ENCODE peak calls at places on chromosomes 5 and 9, in nine cellular contexts. One of them, this sample, is unnamed.

GRCh38 chr5:43007246-43007910 is 32.7 kb downstream of the ANXA2R start:
- DNase-seq in SJSA1: peak; percentile 92
- DNase-seq in mesendoderm: peak; percentile 94
- DNase-seq in ovary: peak; percentile 84
- DNase-seq in body of pancreas: peak; percentile 64
- DNase-seq in PC-9: peak; percentile 85
- DNase-seq in aorta: peak; percentile 91
- DNase-seq in uterus: peak; percentile 78
- DNase-seq in stomach: peak; percentile 64
- DNase-seq in this sample: peak; percentile 78

GRCh38 chr5:93675458-93676450 is 65.6 kb downstream of the POU5F2 start:
- DNase-seq in SJSA1: no peak
- DNase-seq in mesendoderm: no peak
- DNase-seq in ovary: no peak
- DNase-seq in body of pancreas: no peak
- DNase-seq in PC-9: no peak
- DNase-seq in aorta: no peak
- DNase-seq in uterus: no peak
- DNase-seq in stomach: no peak
- DNase-seq in this sample: no peak

GRCh38 chr9:38046669-38047300 is 22.2 kb downstream of the SHB start:
- DNase-seq in SJSA1: peak; percentile 86
- DNase-seq in mesendoderm: peak; percentile 80
- DNase-seq in ovary: no peak
- DNase-seq in body of pancreas: peak; percentile 85
- DNase-seq in PC-9: peak; percentile 97
- DNase-seq in aorta: no peak
- DNase-seq in uterus: no peak
- DNase-seq in stomach: peak; percentile 57
- DNase-seq in this sample: peak; percentile 41

GRCh38 chr5:127941646-127942045 is 141.9 kb upstream of the SLC12A2 start:
- DNase-seq in SJSA1: peak; percentile 85
- DNase-seq in mesendoderm: no peak
- DNase-seq in ovary: no peak
- DNase-seq in body of pancreas: no peak
- DNase-seq in PC-9: no peak
- DNase-seq in aorta: no peak
- DNase-seq in uterus: no peak
- DNase-seq in stomach: no peak
- DNase-seq in this sample: no peak

GRCh38 chr9:26754494-26755188 is 138.0 kb downstream of the CAAP1 start:
- DNase-seq in SJSA1: no peak
- DNase-seq in mesendoderm: no peak
- DNase-seq in ovary: no peak
- DNase-seq in body of pancreas: no peak
- DNase-seq in PC-9: no peak
- DNase-seq in aorta: no peak
- DNase-seq in uterus: no peak
- DNase-seq in stomach: no peak
- DNase-seq in this sample: no peak

GRCh38 chr9:3497406-3497805 is 28.4 kb downstream of the RFX3 start:
- DNase-seq in SJSA1: no peak
- DNase-seq in mesendoderm: no peak
- DNase-seq in ovary: no peak
- DNase-seq in body of pancreas: no peak
- DNase-seq in PC-9: no peak
- DNase-seq in aorta: no peak
- DNase-seq in uterus: no peak
- DNase-seq in stomach: no peak
- DNase-seq in this sample: no peak

GRCh38 chr5:40681351-40682311 is 1.9 kb downstream of the PTGER4 start:
- DNase-seq in SJSA1: no peak
- DNase-seq in mesendoderm: peak; percentile 46
- DNase-seq in ovary: no peak
- DNase-seq in body of pancreas: peak; percentile 33
- DNase-seq in PC-9: no peak
- DNase-seq in aorta: peak; percentile 73
- DNase-seq in uterus: peak; percentile 22
- DNase-seq in stomach: peak; percentile 44
- DNase-seq in this sample: peak; percentile 59

GRCh38 chr9:21688108-21689102 is 114.0 kb upstream of the MTAP start:
- DNase-seq in SJSA1: peak; percentile 52
- DNase-seq in mesendoderm: no peak
- DNase-seq in ovary: no peak
- DNase-seq in body of pancreas: no peak
- DNase-seq in PC-9: peak; percentile 73
- DNase-seq in aorta: peak; percentile 49
- DNase-seq in uterus: no peak
- DNase-seq in stomach: peak; percentile 47
- DNase-seq in this sample: no peak

GRCh38 chr5:43601454-43602260 is 1.3 kb upstream of the NNT start:
- DNase-seq in SJSA1: peak; percentile 54
- DNase-seq in mesendoderm: peak; percentile 10
- DNase-seq in ovary: no peak
- DNase-seq in body of pancreas: no peak
- DNase-seq in PC-9: no peak
- DNase-seq in aorta: no peak
- DNase-seq in uterus: no peak
- DNase-seq in stomach: no peak
- DNase-seq in this sample: no peak

GRCh38 chr9:8651126-8651525 is 851.5 kb upstream of the DMAC1 start:
- DNase-seq in SJSA1: no peak
- DNase-seq in mesendoderm: no peak
- DNase-seq in ovary: no peak
- DNase-seq in body of pancreas: no peak
- DNase-seq in PC-9: no peak
- DNase-seq in aorta: no peak
- DNase-seq in uterus: no peak
- DNase-seq in stomach: no peak
- DNase-seq in this sample: no peak

GRCh38 chr5:62778327-62779009 is 199.8 kb downstream of the LRRC70 start:
- DNase-seq in SJSA1: no peak
- DNase-seq in mesendoderm: no peak
- DNase-seq in ovary: no peak
- DNase-seq in body of pancreas: no peak
- DNase-seq in PC-9: no peak
- DNase-seq in aorta: no peak
- DNase-seq in uterus: no peak
- DNase-seq in stomach: no peak
- DNase-seq in this sample: no peak

GRCh38 chr5:132375957-132376356 is 6.4 kb downstream of the SLC22A5 start:
- DNase-seq in SJSA1: no peak
- DNase-seq in mesendoderm: no peak
- DNase-seq in ovary: no peak
- DNase-seq in body of pancreas: no peak
- DNase-seq in PC-9: no peak
- DNase-seq in aorta: no peak
- DNase-seq in uterus: no peak
- DNase-seq in stomach: no peak
- DNase-seq in this sample: no peak

GRCh38 chr5:125756456-125756855 is 666.8 kb upstream of the GRAMD2B start:
- DNase-seq in SJSA1: no peak
- DNase-seq in mesendoderm: no peak
- DNase-seq in ovary: no peak
- DNase-seq in body of pancreas: no peak
- DNase-seq in PC-9: no peak
- DNase-seq in aorta: no peak
- DNase-seq in uterus: no peak
- DNase-seq in stomach: no peak
- DNase-seq in this sample: no peak

DNA sequence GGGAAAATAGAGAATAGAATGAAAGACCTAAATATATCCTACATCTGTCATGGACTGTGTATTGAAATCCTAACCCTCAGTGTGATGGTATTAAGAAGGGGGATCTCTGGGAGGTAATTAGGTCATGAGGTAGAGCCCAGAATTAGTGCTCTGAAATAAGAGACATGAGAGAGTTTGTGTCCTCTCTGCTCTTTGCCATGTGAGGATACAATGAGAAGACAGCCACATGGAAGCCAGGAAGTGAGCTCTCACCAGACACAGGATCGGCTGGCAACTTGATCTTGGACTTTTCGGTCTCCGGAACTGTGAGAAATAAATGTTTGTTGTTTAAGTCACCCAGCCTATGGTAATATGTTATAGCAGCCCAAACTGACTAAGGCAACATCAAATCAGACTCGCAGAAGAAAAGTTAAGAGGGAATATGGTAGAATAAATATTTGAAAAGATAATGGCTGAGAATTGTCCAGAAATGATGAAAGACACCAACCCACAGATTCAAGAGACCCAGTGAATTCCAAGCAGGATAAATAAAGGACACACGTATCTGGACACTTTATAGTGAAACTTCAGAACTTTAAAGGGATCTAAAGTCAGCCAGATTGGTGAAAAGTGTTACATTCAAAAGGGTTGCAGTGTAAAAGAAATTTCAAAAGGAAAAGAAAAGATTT is 12.7 kb upstream of the SLC36A1 start:
- DNase-seq in SJSA1: no peak
- DNase-seq in mesendoderm: no peak
- DNase-seq in ovary: no peak
- DNase-seq in body of pancreas: no peak
- DNase-seq in PC-9: no peak
- DNase-seq in aorta: no peak
- DNase-seq in uterus: no peak
- DNase-seq in stomach: no peak
- DNase-seq in this sample: no peak
- H3K4me3 ChIP-seq in SJSA1: no peak overlapping the region
- H3K4me3 ChIP-seq in mesendoderm: no peak overlapping the region
- H3K4me3 ChIP-seq in ovary: no peak overlapping the region
- H3K4me3 ChIP-seq in body of pancreas: no peak overlapping the region
- H3K4me3 ChIP-seq in PC-9: no peak overlapping the region
- H3K4me3 ChIP-seq in aorta: no peak overlapping the region
- H3K4me3 ChIP-seq in uterus: no peak overlapping the region
- H3K4me3 ChIP-seq in stomach: no peak overlapping the region
- H3K4me3 ChIP-seq in this sample: no peak overlapping the region

GRCh38 chr5:37837101-37838032 is 2.5 kb downstream of the GDNF start:
- DNase-seq in SJSA1: peak; percentile 42
- DNase-seq in mesendoderm: peak; percentile 74
- DNase-seq in ovary: peak; percentile 83
- DNase-seq in body of pancreas: peak; percentile 55
- DNase-seq in PC-9: no peak
- DNase-seq in aorta: peak; percentile 70
- DNase-seq in uterus: peak; percentile 80
- DNase-seq in stomach: peak; percentile 61
- DNase-seq in this sample: peak; percentile 83

GRCh38 chr5:37838152-37838932 is 1.5 kb downstream of the GDNF start:
- DNase-seq in SJSA1: no peak
- DNase-seq in mesendoderm: peak; percentile 83
- DNase-seq in ovary: peak; percentile 29
- DNase-seq in body of pancreas: no peak
- DNase-seq in PC-9: no peak
- DNase-seq in aorta: no peak
- DNase-seq in uterus: peak; percentile 18
- DNase-seq in stomach: no peak
- DNase-seq in this sample: peak; percentile 67

GRCh38 chr5:37834542-37835399 is 5.1 kb downstream of the GDNF start:
- DNase-seq in SJSA1: no peak
- DNase-seq in mesendoderm: peak; percentile 62
- DNase-seq in ovary: no peak
- DNase-seq in body of pancreas: no peak
- DNase-seq in PC-9: no peak
- DNase-seq in aorta: no peak
- DNase-seq in uterus: no peak
- DNase-seq in stomach: no peak
- DNase-seq in this sample: peak; percentile 84

GRCh38 chr5:37835400-37835973 is 4.4 kb downstream of the GDNF start:
- DNase-seq in SJSA1: no peak
- DNase-seq in mesendoderm: no peak
- DNase-seq in ovary: no peak
- DNase-seq in body of pancreas: no peak
- DNase-seq in PC-9: no peak
- DNase-seq in aorta: no peak
- DNase-seq in uterus: no peak
- DNase-seq in stomach: no peak
- DNase-seq in this sample: peak; percentile 42

DNA sequence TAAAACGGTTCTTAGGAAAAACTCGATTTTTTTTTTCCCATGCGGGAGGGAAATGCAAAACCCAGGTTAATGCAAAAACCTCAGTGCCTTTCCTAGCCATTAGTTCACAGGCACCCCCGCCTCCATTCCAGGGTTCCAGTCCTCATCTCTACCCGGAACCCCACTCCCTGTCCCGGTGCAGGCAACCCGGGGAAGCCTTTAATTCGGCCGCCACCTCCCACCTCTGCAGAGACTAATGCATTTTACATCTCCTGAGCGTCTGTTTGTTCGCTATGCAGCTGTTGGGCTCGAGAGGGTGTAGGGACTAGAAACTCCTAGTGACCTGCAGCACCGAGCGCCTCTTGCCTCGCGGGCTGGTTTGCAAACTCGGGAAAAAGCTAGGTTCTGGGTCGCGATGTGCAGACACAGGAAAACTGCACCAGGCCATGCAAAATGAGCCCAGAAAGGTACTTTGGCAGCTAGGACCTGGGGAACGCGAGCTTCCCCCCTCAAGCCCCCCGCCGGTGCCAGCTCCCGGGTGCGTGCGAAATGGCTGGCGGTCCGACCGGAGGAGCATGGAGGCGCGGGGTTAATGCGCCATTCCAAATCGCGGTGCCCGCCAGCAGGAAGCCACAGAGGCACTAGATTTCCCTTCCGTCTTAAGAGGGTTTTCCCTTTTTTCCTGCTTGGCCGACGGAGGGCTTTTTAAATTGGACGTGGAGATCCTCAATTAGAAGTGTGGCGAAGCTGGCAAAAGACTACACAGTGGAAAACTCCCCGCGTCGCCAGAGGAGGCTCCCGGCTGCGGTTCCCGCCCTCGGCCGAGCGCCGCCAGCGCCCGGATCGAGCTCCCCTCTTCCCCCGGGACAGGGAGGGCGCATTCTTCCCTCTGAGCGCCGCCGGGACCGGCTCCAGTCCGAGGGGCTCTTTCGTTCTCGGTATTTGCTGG is 3.4 kb downstream of the GDNF start:
- DNase-seq in SJSA1: no peak
- DNase-seq in mesendoderm: peak; percentile 51
- DNase-seq in ovary: peak; percentile 33
- DNase-seq in body of pancreas: no peak
- DNase-seq in PC-9: no peak
- DNase-seq in aorta: no peak
- DNase-seq in uterus: no peak
- DNase-seq in stomach: no peak
- DNase-seq in this sample: peak; percentile 84
- H3K27me3 ChIP-seq in SJSA1: no peaks in the 10 kb centered on the region
- H3K27me3 ChIP-seq in mesendoderm: peaks cover 49% of the 10 kb centered on the region
- H3K27me3 ChIP-seq in ovary: no peaks in the 10 kb centered on the region
- H3K27me3 ChIP-seq in body of pancreas: no peaks in the 10 kb centered on the region
- H3K27me3 ChIP-seq in PC-9: peaks cover 16% of the 10 kb centered on the region
- H3K27me3 ChIP-seq in aorta: no peaks in the 10 kb centered on the region
- H3K27me3 ChIP-seq in uterus: no peaks in the 10 kb centered on the region
- H3K27me3 ChIP-seq in stomach: peaks cover 89% of the 10 kb centered on the region
- H3K27me3 ChIP-seq in this sample: peaks cover 88% of the 10 kb centered on the region

GRCh38 chr9:131299346-131299745 is 9.8 kb downstream of the PLPP7 start:
- DNase-seq in SJSA1: no peak
- DNase-seq in mesendoderm: no peak
- DNase-seq in ovary: no peak
- DNase-seq in body of pancreas: no peak
- DNase-seq in PC-9: no peak
- DNase-seq in aorta: no peak
- DNase-seq in uterus: no peak
- DNase-seq in stomach: no peak
- DNase-seq in this sample: no peak
- H3K4me3 ChIP-seq in SJSA1: no peak overlapping the region
- H3K4me3 ChIP-seq in mesendoderm: no peak overlapping the region
- H3K4me3 ChIP-seq in ovary: no peak overlapping the region
- H3K4me3 ChIP-seq in body of pancreas: no peak overlapping the region
- H3K4me3 ChIP-seq in PC-9: no peak overlapping the region
- H3K4me3 ChIP-seq in aorta: no peak overlapping the region
- H3K4me3 ChIP-seq in uterus: no peak overlapping the region
- H3K4me3 ChIP-seq in stomach: no peak overlapping the region
- H3K4me3 ChIP-seq in this sample: no peak overlapping the region

GRCh38 chr5:146338774-146339714 is at the start of gene POU4F3:
- DNase-seq in SJSA1: no peak
- DNase-seq in mesendoderm: peak; percentile 67
- DNase-seq in ovary: no peak
- DNase-seq in body of pancreas: no peak
- DNase-seq in PC-9: no peak
- DNase-seq in aorta: no peak
- DNase-seq in uterus: no peak
- DNase-seq in stomach: no peak
- DNase-seq in this sample: peak; percentile 91
- H3K27me3 ChIP-seq in SJSA1: peaks cover 91% of the 10 kb centered on the region
- H3K27me3 ChIP-seq in mesendoderm: peaks cover 94% of the 10 kb centered on the region
- H3K27me3 ChIP-seq in ovary: no peaks in the 10 kb centered on the region
- H3K27me3 ChIP-seq in body of pancreas: no peaks in the 10 kb centered on the region
- H3K27me3 ChIP-seq in PC-9: peaks cover 62% of the 10 kb centered on the region
- H3K27me3 ChIP-seq in aorta: no peaks in the 10 kb centered on the region
- H3K27me3 ChIP-seq in uterus: no peaks in the 10 kb centered on the region
- H3K27me3 ChIP-seq in stomach: peaks cover 100% of the 10 kb centered on the region
- H3K27me3 ChIP-seq in this sample: peaks cover 100% of the 10 kb centered on the region

This sample was measured in H7.